ENCODE peak calls at places on chromosome 17, in eight cellular contexts. C is Peyer's patch, H is spleen, K is adrenal gland, N is stomach, V is upper lobe of left lung, Z is breast epithelium, X is uterus. M is an unnamed sample.

GRCh38 chr17:81058263-81058871 is 23.4 kb downstream of the BAIAP2 start:
- DNase-seq in C (no peak), H (no peak), K (no peak), N (no peak), V (peak; percentile 68), Z (no peak), X (no peak), M (no peak)

GRCh38 chr17:80872999-80873951 is 118.4 kb upstream of the CHMP6 start:
- DNase-seq in C (no peak), H (peak; percentile 20), K (peak; percentile 67), N (no peak), V (no peak), Z (peak; percentile 42), X (no peak), M (no peak)

GRCh38 chr17:65385071-65385470 is 176.4 kb downstream of the AXIN2 start:
- DNase-seq in C (no peak), H (no peak), K (no peak), N (no peak), V (no peak), Z (no peak), X (no peak), M (no peak)

GRCh38 chr17:72409405-72410002 is 288.7 kb downstream of the SOX9 start:
- DNase-seq in C (no peak), H (no peak), K (no peak), N (no peak), V (no peak), Z (no peak), X (no peak), M (no peak)

GRCh38 chr17:69012895-69013805 is 47.6 kb downstream of the ABCA9 start:
- DNase-seq in C (no peak), H (no peak), K (no peak), N (no peak), V (no peak), Z (no peak), X (no peak), M (no peak)

GRCh38 chr17:12422632-12423031 is 243.1 kb upstream of the MYOCD start:
- DNase-seq in C (no peak), H (no peak), K (no peak), N (peak; percentile 73), V (peak; percentile 39), Z (peak; percentile 65), X (peak; percentile 31), M (no peak)

GRCh38 chr17:46968224-46968834 is 10.7 kb downstream of the RPRML start:
- DNase-seq in C (no peak), H (no peak), K (no peak), N (no peak), V (no peak), Z (no peak), X (no peak), M (no peak)

GRCh38 chr17:69503711-69504110 is 89.2 kb downstream of the MAP2K6 start:
- DNase-seq in C (no peak), H (no peak), K (no peak), N (no peak), V (no peak), Z (no peak), X (no peak), M (peak; percentile 33)

GRCh38 chr17:76089680-76090516 is 10.9 kb downstream of the ZACN start:
- DNase-seq in C (no peak), H (no peak), K (no peak), N (no peak), V (no peak), Z (no peak), X (no peak), M (no peak)

GRCh38 chr17:16282522-16282921 is 65.5 kb downstream of the PIGL start:
- DNase-seq in C (no peak), H (no peak), K (no peak), N (no peak), V (no peak), Z (no peak), X (no peak), M (no peak)

GRCh38 chr17:50847566-50847965 is 12.2 kb downstream of the WFIKKN2 start:
- DNase-seq in C (no peak), H (no peak), K (no peak), N (no peak), V (no peak), Z (no peak), X (no peak), M (no peak)

GRCh38 chr17:76233588-76234353 is 6.5 kb downstream of the RNF157 start:
- DNase-seq in C (no peak), H (no peak), K (no peak), N (no peak), V (no peak), Z (no peak), X (no peak), M (no peak)

GRCh38 chr17:66667491-66668030 is 167.4 kb upstream of the CACNG5 start:
- DNase-seq in C (peak; percentile 18), H (no peak), K (no peak), N (no peak), V (no peak), Z (no peak), X (no peak), M (no peak)

GRCh38 chr17:33334703-33335102 is 41.6 kb upstream of the ASIC2 start:
- DNase-seq in C (no peak), H (no peak), K (no peak), N (no peak), V (no peak), Z (no peak), X (no peak), M (no peak)

GRCh38 chr17:73291260-73291801 is 20.5 kb downstream of the CDC42EP4 start:
- DNase-seq in C (no peak), H (peak; percentile 83), K (peak; percentile 66), N (peak; percentile 73), V (no peak), Z (no peak), X (peak; percentile 67), M (no peak)

GRCh38 chr17:59845595-59846390 is 47.0 kb downstream of the TUBD1 start:
- DNase-seq in C (no peak), H (no peak), K (no peak), N (peak; percentile 73), V (no peak), Z (peak; percentile 87), X (no peak), M (no peak)

GRCh38 chr17:79835953-79836951 is 3.0 kb downstream of the CBX4 start:
- DNase-seq in C (no peak), H (peak; percentile 85), K (peak; percentile 56), N (peak; percentile 90), V (peak; percentile 90), Z (peak; percentile 83), X (no peak), M (no peak)

GRCh38 chr17:61161615-61162134 is 238.0 kb upstream of the TBX2 start:
- DNase-seq in C (no peak), H (no peak), K (no peak), N (no peak), V (no peak), Z (no peak), X (no peak), M (no peak)

GRCh38 chr17:77322534-77323412 is 182.0 kb downstream of the SEC14L1 start:
- DNase-seq in C (peak; percentile 66), H (peak; percentile 86), K (peak; percentile 91), N (peak; percentile 76), V (peak; percentile 85), Z (peak; percentile 68), X (peak; percentile 91), M (peak; percentile 26)
- TF ChIP-seq POLR2A in C (no peak), H (no peak), K (peak; percentile 80), N (no peak), V (no peak), Z (no peak), X (peak; percentile 71), M (no peak)

DNA sequence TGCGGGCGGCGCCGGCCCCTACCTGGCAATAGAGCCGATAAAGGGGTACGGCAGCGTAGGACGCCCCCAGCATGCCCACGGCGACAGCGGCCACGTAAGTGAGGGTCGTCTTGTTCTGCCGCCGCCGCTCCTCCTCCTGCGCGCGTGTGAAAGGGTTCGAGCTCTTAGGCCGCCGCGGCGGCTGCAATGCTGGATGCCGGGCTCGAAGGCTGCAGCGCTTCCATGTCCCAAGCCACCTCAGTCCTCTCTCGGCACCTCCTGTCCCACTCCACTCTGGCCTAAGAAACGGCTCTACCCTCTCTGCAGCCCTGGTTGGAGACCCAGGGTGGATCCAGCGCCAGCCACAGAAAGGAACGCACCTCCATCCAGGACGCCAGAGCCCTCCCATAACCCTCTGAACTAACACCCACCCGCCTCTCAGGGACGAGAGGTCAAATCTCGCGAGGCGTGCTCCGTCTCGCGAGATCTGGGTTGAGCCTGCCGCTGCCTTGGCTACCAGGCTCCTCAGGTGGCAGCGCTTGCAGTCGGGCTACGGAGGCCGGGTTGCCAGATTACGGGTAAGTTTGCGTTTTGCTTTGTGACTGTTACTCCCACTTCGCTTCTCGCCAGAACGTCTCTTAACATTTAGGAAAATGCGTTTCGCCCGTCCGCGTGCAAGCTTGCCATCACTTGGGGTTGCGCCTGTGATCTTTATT is at the start of the genes COX11 and STXBP4:
- DNase-seq in C (peak; percentile 95), H (peak; percentile 98), K (peak; percentile 97), N (peak; percentile 96), V (peak; percentile 95), Z (peak; percentile 93), X (peak; percentile 94), M (peak; percentile 79)
- TF ChIP-seq POLR2A in C (peak; percentile 67), H (no peak), K (peak; percentile 65), N (peak; percentile 43), V (no peak), Z (peak; percentile 19), X (peak; percentile 71), M (peak; percentile 95)

DNA sequence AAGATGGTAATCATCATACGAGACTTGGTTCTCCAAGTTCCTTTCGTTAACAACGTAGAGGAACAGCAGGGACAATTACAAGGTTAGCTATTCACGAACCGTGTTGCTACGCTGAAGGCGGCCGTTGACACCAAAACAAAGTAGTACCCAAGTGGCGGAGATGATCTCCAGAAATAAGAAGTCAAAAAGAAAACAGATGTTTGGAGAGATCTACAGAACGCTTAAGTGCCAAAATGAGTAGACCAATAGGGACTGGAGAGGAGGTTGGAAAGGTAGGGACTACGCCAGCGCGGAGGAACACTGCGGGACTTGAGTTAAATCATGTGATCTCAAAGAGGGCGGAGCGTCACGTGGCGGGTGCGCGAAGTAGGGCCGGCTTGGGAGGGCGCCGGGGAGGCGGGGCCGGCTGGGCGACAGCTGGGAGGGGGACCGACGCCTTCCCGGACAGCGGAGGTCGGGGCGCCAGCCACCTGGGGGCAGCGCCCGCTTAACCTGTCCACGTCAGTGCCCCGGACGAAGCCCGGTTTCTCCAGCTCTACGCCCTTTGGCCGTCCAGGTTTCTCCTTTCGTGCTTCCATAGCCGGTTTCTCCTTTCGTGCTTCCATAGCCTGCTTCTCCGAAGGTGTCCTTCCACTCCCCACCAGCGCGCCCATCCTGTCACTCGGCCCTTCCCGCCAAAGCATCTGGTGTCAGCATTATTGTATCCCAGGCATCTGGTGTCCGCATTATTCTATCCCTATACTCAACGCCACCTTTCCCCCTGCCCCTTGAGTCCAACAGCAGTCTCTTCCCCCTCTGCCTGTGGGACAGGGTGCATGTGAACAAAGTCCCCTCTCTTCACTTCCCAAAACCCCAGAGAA is 698 bp upstream of the GABARAP start:
- DNase-seq in C (peak; percentile 97), H (peak; percentile 97), K (peak; percentile 97), N (peak; percentile 97), V (peak; percentile 97), Z (peak; percentile 97), X (peak; percentile 95), M (peak; percentile 96)
- TF ChIP-seq POLR2A in C (peak; percentile 47), H (peak; percentile 81), K (peak; percentile 18), N (no peak), V (no peak), Z (peak; percentile 49), X (peak; percentile 65), M (peak; percentile 77)

DNA sequence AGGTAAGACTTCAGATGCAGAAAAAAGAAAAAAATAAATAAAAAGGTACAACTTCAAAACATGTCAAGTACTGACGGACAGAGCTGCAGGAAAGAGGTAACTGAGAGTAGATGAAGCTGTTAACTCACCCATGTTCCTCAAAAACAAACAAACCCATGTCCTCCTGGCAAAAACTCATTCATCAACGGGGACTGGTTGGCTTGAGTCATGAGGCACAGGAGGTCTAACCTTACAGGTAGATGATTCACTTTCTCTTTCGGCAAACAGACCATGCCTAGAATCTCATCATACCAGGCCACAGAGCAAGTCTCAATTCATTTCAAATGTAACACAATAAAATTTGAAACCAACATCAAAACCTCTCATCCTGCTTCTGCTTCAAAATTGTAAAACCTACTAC is 12.3 kb upstream of the FASN start:
- DNase-seq in C (no peak), H (no peak), K (no peak), N (no peak), V (no peak), Z (no peak), X (no peak), M (no peak)
- TF ChIP-seq POLR2A in C (no peak), H (no peak), K (no peak), N (no peak), V (no peak), Z (no peak), X (no peak), M (no peak)